ENCODE peak calls at places on chromosomes 12 and 14, in four cellular contexts. U is GM12878, Y is GM23248, Q is K562. W is an unnamed sample.

GRCh38 chr12:54304187-54304810 is 3.5 kb upstream of the NFE2 start:
- DNase-seq in U (no peak), Y (peak; percentile 74), Q (peak; percentile 93), W (peak; percentile 82)

GRCh38 chr12:110908377-110909136 is 11.8 kb downstream of the MYL2 start:
- DNase-seq in U (no peak), Y (no peak), Q (no peak), W (no peak)

GRCh38 chr12:95277139-95277538 is 59.5 kb downstream of the VEZT start:
- DNase-seq in U (no peak), Y (peak; percentile 82), Q (no peak), W (no peak)

GRCh38 chr14:60179296-60179924 is 14.2 kb upstream of the DHRS7 start:
- DNase-seq in U (no peak), Y (peak; percentile 49), Q (no peak), W (no peak)

GRCh38 chr14:22539831-22540230 is 49.2 kb downstream of the DAD1 start:
- DNase-seq in U (no peak), Y (no peak), Q (no peak), W (no peak)

GRCh38 chr14:30291216-30291615 is 267.7 kb upstream of the G2E3 start:
- DNase-seq in U (no peak), Y (peak; percentile 89), Q (no peak), W (no peak)

GRCh38 chr14:72744416-72745120 is 149.3 kb downstream of the DPF3 start:
- DNase-seq in U (no peak), Y (no peak), Q (no peak), W (no peak)

GRCh38 chr12:99824900-99825562 is 159.7 kb downstream of the ANKS1B start:
- DNase-seq in U (no peak), Y (no peak), Q (no peak), W (no peak)

GRCh38 chr12:10717410-10717809 is 5.7 kb downstream of the YBX3 start:
- DNase-seq in U (no peak), Y (peak; percentile 43), Q (no peak), W (no peak)

GRCh38 chr12:12115531-12115930 is 44.8 kb downstream of the BCL2L14 start:
- DNase-seq in U (no peak), Y (no peak), Q (no peak), W (no peak)

GRCh38 chr12:96247567-96247962 is 53.4 kb downstream of the ELK3 start:
- DNase-seq in U (no peak), Y (peak; percentile 71), Q (no peak), W (no peak)

GRCh38 chr12:111076199-111076598 is 155.8 kb upstream of the MYL2 start:
- DNase-seq in U (no peak), Y (no peak), Q (no peak), W (no peak)

GRCh38 chr14:54683882-54684794 is 117.2 kb downstream of the SAMD4A start:
- DNase-seq in U (no peak), Y (peak; percentile 94), Q (no peak), W (peak; percentile 37)

GRCh38 chr12:58629376-58629775 is 290.9 kb downstream of the LRIG3 start:
- DNase-seq in U (no peak), Y (no peak), Q (no peak), W (no peak)

GRCh38 chr14:40053396-40053795 is 621.2 kb upstream of the FBXO33 start:
- DNase-seq in U (no peak), Y (no peak), Q (no peak), W (no peak)

GRCh38 chr12:93689076-93689834 is 12.1 kb downstream of the CRADD start:
- DNase-seq in U (no peak), Y (no peak), Q (no peak), W (no peak)

GRCh38 chr12:92552412-92553108 is 150.2 kb upstream of the PLEKHG7 start:
- DNase-seq in U (no peak), Y (no peak), Q (no peak), W (no peak)

GRCh38 chr14:101552786-101553231 is 8.5 kb upstream of the DIO3 start:
- DNase-seq in U (no peak), Y (no peak), Q (no peak), W (peak; percentile 97)

GRCh38 chr14:88468396-88468795 is 82.9 kb downstream of the SPATA7 start:
- DNase-seq in U (no peak), Y (peak; percentile 68), Q (no peak), W (no peak)

GRCh38 chr12:53123578-53124351 is 20.5 kb downstream of the SOAT2 start:
- DNase-seq in U (no peak), Y (peak; percentile 84), Q (no peak), W (no peak)

GRCh38 chr12:111440631-111441030 is 34.9 kb downstream of the SH2B3 start:
- DNase-seq in U (no peak), Y (no peak), Q (no peak), W (no peak)

GRCh38 chr14:97270308-97270707 is 473.1 kb downstream of the VRK1 start:
- DNase-seq in U (no peak), Y (no peak), Q (no peak), W (no peak)

GRCh38 chr12:57027011-57027804 is 10.9 kb upstream of the TAC3 start:
- DNase-seq in U (no peak), Y (no peak), Q (peak; percentile 68), W (no peak)

GRCh38 chr14:103625361-103626095 is 3.5 kb upstream of the KLC1 start:
- DNase-seq in U (no peak), Y (no peak), Q (no peak), W (no peak)

GRCh38 chr14:90503582-90503981 is 106.8 kb downstream of the CALM1 start:
- DNase-seq in U (no peak), Y (no peak), Q (no peak), W (peak; percentile 52)

GRCh38 chr12:107318804-107319535 is 225.6 kb upstream of the CRY1 start:
- DNase-seq in U (no peak), Y (peak; percentile 67), Q (peak; percentile 12), W (peak; percentile 24)

GRCh38 chr12:76880156-76881023 is 1.6 kb upstream of the CSRP2 start:
- DNase-seq in U (no peak), Y (no peak), Q (no peak), W (no peak)

GRCh38 chr12:110741795-110742717 is 635 bp downstream of the PPP1CC start:
- DNase-seq in U (no peak), Y (peak; percentile 70), Q (no peak), W (no peak)

GRCh38 chr12:12562016-12562483 is 613 bp downstream of the DUSP16 start:
- DNase-seq in U (no peak), Y (peak; percentile 69), Q (peak; percentile 59), W (no peak)

GRCh38 chr12:91984571-91984970 is 161.1 kb downstream of the BTG1 start:
- DNase-seq in U (no peak), Y (peak; percentile 50), Q (no peak), W (no peak)

DNA sequence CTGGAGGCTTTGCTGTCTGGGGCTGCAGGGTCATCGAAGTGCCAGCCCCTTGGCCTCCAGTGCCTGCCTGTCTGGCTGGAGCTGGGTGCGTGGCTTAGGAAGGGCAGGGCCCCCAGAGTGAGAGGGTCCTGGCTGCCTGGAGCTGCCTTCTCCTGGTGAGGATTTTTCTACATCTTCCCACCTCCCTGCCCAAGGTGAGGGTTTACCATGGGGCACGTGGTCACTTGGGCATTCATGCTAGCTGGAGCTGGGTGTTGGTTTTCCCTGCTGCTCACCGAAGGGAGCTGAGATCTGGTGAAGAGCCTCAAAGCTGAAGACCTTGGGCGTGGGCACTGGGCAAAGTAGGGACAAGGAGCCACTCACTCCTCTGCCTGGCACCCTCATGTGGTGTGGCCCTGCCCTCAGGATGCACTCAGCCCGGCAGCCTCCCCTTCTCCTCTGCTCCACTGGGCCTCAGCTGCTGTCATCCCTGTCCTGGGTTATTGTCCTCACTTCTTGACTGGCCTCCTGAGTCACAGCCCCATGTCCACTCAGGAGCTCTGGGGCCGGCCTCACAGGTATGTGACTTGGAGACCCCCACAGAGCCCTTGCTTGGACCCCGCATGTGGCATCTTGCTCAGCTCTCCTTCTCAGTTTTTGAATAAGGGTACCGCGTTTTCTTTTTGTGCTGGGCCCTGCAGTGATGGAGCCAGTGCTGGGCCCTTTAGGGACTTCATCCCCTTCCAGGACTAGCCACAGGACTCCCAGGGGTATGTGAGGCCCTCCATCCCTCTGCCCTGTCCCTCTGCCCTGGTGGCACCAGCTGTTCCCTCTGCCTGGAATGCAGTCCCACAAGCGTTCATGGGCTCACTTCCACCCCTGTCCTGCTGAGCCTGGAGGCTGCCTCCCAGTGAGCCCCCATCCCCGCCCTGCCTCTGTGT is 1.6 kb downstream of the CEP170B start:
- DNase-seq in U (no peak), Y (peak; percentile 28), Q (no peak), W (no peak)
- H3K4me3 ChIP-seq in U (no peak overlapping the region), Y (peak overlapping the region; percentile 84), Q (peak overlapping the region; percentile 63), W (peak overlapping the region; percentile 95)

GRCh38 chr12:83660727-83661126 is 974.0 kb downstream of the TMTC2 start:
- DNase-seq in U (no peak), Y (no peak), Q (no peak), W (no peak)

DNA sequence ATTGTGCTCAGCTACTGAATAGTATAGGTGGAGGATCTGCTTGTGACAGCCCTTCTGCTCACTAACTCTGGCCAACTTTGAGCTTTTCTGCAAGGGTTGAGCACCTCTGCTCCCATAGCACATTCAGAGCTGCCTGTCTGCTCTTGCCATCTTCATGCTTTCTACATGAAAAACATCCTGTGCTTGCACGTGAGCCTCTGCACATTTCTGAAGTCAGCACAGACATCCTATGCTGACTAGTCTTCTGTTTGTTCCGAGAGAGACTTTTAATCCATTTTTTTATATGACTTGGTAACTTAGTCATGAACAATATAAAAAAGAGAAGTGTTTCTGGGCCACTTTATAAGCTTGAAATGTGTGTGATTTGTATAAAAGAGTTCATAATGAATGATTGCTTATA is 969.3 kb downstream of the TMTC2 start:
- DNase-seq in U (no peak), Y (no peak), Q (no peak), W (no peak)
- H3K9me3 ChIP-seq in U (no peaks in the 10 kb centered on the region), Y (no peaks in the 10 kb centered on the region), Q (no peaks in the 10 kb centered on the region), W (no peaks in the 10 kb centered on the region)

DNA sequence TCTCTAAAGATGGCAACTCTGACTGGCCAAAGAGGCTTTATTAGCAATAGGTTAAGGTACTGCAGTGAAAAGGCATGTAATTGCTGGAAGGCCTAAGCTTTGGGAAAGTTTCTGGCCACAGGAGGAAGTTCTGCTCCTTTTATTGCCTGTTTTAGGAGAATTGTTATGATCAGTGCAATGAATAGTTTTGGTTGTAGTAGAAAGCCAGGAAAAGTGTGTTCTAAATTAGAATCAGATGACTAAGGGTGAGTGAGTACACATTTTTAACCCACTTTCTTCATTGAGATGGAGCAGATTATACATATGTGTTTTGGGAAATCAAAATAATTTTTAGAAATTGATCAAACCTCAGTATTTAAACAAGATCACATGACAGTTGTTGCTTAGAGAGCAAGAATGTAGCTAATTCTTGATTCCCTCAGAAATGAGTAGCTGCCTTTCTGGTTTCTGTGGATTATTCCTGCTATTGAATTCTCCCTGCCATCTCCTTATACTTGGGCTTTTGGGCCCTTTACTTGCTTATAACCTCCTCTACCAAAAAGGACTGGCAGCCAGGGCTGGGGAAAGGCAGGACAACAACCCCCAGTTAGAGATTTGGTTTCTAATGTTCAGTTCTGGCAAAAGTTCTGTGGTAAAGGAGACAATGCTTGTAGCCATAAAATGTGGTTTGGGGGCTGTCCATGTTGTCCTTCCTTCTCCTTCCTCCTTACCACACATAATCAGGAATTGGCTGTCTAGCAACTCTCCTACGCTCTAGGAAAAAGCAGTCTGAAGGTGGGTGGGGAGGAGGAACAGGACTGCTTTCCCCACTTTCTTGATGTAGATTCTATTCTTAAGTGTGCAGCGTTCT is 217.1 kb downstream of the SLC38A4 start:
- DNase-seq in U (no peak), Y (peak; percentile 81), Q (no peak), W (no peak)
- H3K4me2 ChIP-seq in U (peak overlapping the region; percentile 31), Y (peak overlapping the region; percentile 66), Q (no peak overlapping the region), W (no peak overlapping the region)

DNA sequence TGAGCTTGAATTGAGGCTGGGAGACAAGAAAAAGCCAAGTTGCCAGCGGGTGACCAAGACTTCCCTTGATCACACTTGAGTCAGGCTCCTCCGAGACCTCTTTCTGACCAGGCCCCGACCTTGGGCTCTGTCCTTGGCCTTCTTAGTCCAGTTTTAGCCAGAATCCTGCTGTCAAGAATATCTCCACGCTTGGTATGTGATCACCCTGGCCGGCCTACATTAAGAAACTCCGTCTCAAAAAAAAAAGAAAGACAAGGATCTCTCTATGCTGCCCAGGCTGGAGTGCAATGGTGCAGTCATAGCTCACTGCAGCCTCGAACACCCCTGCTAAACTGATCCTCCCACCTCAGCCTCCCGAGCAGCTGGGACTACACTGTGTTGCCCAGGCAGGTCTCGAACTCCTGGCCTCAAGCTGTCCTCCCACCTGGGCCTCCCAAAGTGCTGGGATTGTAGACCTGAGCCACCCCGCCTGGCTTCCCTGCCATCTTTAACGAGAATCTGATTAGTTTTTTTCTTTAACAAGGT is 1.0 kb upstream of the ITPK1 start:
- DNase-seq in U (no peak), Y (peak; percentile 19), Q (no peak), W (no peak)
- H3K4me3 ChIP-seq in U (peak overlapping the region; percentile 71), Y (peak overlapping the region; percentile 84), Q (peak overlapping the region; percentile 56), W (peak overlapping the region; percentile 70)